ENCODE peak calls at places on chromosomes 11 and 22, in ten cellular contexts. K, D, X, B, T, C, L, J, W and E are unnamed samples.

GRCh38 chr11:30919389-30920172 is 333.4 kb upstream of the MPPED2 start:
- DNase-seq in K (no peak), D (no peak), X (peak; percentile 9), B (no peak), T (no peak), C (peak; percentile 10), L (no peak), J (no peak), W (no peak), E (no peak)

GRCh38 chr11:11967669-11968510 is 40.5 kb downstream of the DKK3 start:
- DNase-seq in K (peak; percentile 36), D (no peak), X (no peak), B (no peak), T (no peak), C (no peak), L (no peak), J (no peak), W (no peak), E (no peak)

GRCh38 chr11:14414470-14415461 is 55.8 kb upstream of the RRAS2 start:
- DNase-seq in K (no peak), D (peak; percentile 68), X (peak; percentile 23), B (no peak), T (no peak), C (no peak), L (no peak), J (no peak), W (no peak), E (peak; percentile 71)

GRCh38 chr11:126832387-126832786 is 168.2 kb downstream of the KIRREL3 start:
- DNase-seq in K (no peak), D (no peak), X (no peak), B (no peak), T (no peak), C (no peak), L (no peak), J (no peak), W (no peak), E (no peak)

GRCh38 chr11:93073026-93073425 is 103.6 kb downstream of the MTNR1B start:
- DNase-seq in K (no peak), D (no peak), X (no peak), B (no peak), T (no peak), C (no peak), L (no peak), J (no peak), W (no peak), E (no peak)

GRCh38 chr22:49192180-49192856 is 635.4 kb downstream of the BRD1 start:
- DNase-seq in K (no peak), D (no peak), X (no peak), B (no peak), T (no peak), C (peak; percentile 50), L (no peak), J (no peak), W (no peak), E (no peak)

GRCh38 chr11:68313574-68314202 is 1.3 kb downstream of the LRP5 start:
- DNase-seq in K (peak; percentile 17), D (no peak), X (peak; percentile 66), B (no peak), T (peak; percentile 52), C (peak; percentile 63), L (no peak), J (peak; percentile 15), W (no peak), E (no peak)

GRCh38 chr11:117818036-117818858 is 6.3 kb downstream of the FXYD2 start:
- DNase-seq in K (no peak), D (peak; percentile 42), X (peak; percentile 78), B (no peak), T (no peak), C (no peak), L (no peak), J (peak; percentile 66), W (no peak), E (peak; percentile 53)

GRCh38 chr11:47395225-47396048 is 13.0 kb upstream of the SLC39A13 start:
- DNase-seq in K (peak; percentile 51), D (no peak), X (no peak), B (peak; percentile 67), T (no peak), C (no peak), L (no peak), J (no peak), W (no peak), E (no peak)

GRCh38 chr11:99693941-99694492 is 673.3 kb downstream of the CNTN5 start:
- DNase-seq in K (no peak), D (no peak), X (peak; percentile 84), B (no peak), T (no peak), C (no peak), L (no peak), J (no peak), W (no peak), E (no peak)

GRCh38 chr11:46675288-46675851 is 25.0 kb downstream of the ARHGAP1 start:
- DNase-seq in K (peak; percentile 77), D (no peak), X (peak; percentile 61), B (peak; percentile 86), T (peak; percentile 63), C (no peak), L (no peak), J (peak; percentile 18), W (peak; percentile 45), E (no peak)

GRCh38 chr11:130425156-130425555 is 3.3 kb downstream of the ADAMTS8 start:
- DNase-seq in K (no peak), D (no peak), X (no peak), B (no peak), T (no peak), C (no peak), L (no peak), J (no peak), W (no peak), E (no peak)

GRCh38 chr11:66112041-66112491 is 42.0 kb downstream of the PACS1 start:
- DNase-seq in K (no peak), D (no peak), X (no peak), B (no peak), T (no peak), C (peak; percentile 26), L (no peak), J (no peak), W (no peak), E (no peak)

GRCh38 chr11:8080674-8081590 is at the start of gene TUB:
- DNase-seq in K (no peak), D (no peak), X (peak; percentile 20), B (no peak), T (no peak), C (no peak), L (peak; percentile 26), J (no peak), W (peak; percentile 40), E (no peak)

GRCh38 chr11:82718307-82718706 is 15.4 kb downstream of the FAM181B start:
- DNase-seq in K (no peak), D (no peak), X (peak; percentile 49), B (no peak), T (no peak), C (peak; percentile 67), L (peak; percentile 37), J (peak; percentile 41), W (peak; percentile 26), E (no peak)